ENCODE peak calls at places on chromosomes 11 and 22, in seven cellular contexts. One of them, this sample, is unnamed.

GRCh38 chr11:36945384-36945783 is 347.3 kb upstream of the RAG2 start:
- DNase-seq in neuronal stem cell: no peak
- DNase-seq in H1: no peak
- DNase-seq in trophoblast cell: no peak
- DNase-seq in mesendoderm: peak; percentile 10
- DNase-seq in mesenchymal stem cell: peak; percentile 11
- DNase-seq in H9: no peak
- DNase-seq in this sample: peak; percentile 23

GRCh38 chr22:35192121-35192918 is 65.0 kb upstream of the HMGXB4 start:
- DNase-seq in mesendoderm: no peak
- DNase-seq in neuronal stem cell: no peak
- DNase-seq in mesenchymal stem cell: no peak
- DNase-seq in H1: no peak
- DNase-seq in trophoblast cell: no peak
- DNase-seq in H9: no peak
- DNase-seq in this sample: peak; percentile 5

GRCh38 chr11:33539659-33540249 is 160.9 kb downstream of the C11orf91 start:
- DNase-seq in mesendoderm: no peak
- DNase-seq in H1: no peak
- DNase-seq in neuronal stem cell: no peak
- DNase-seq in mesenchymal stem cell: no peak
- DNase-seq in H9: no peak
- DNase-seq in trophoblast cell: no peak
- DNase-seq in this sample: no peak

GRCh38 chr11:18282626-18283025 is 16.6 kb downstream of the SAA1 start:
- DNase-seq in H9: no peak
- DNase-seq in neuronal stem cell: no peak
- DNase-seq in mesendoderm: no peak
- DNase-seq in trophoblast cell: no peak
- DNase-seq in H1: no peak
- DNase-seq in mesenchymal stem cell: no peak
- DNase-seq in this sample: no peak

GRCh38 chr11:72507050-72507449 is 72.7 kb upstream of the CLPB start:
- DNase-seq in neuronal stem cell: no peak
- DNase-seq in H9: no peak
- DNase-seq in H1: no peak
- DNase-seq in trophoblast cell: no peak
- DNase-seq in mesenchymal stem cell: no peak
- DNase-seq in mesendoderm: no peak
- DNase-seq in this sample: no peak

GRCh38 chr11:72684236-72684912 is 10.2 kb upstream of the PDE2A start:
- DNase-seq in neuronal stem cell: no peak
- DNase-seq in trophoblast cell: peak; percentile 80
- DNase-seq in mesendoderm: peak; percentile 88
- DNase-seq in mesenchymal stem cell: peak; percentile 76
- DNase-seq in H9: peak; percentile 71
- DNase-seq in H1: peak; percentile 63
- DNase-seq in this sample: peak; percentile 57

GRCh38 chr11:11608783-11609232 is 13.0 kb downstream of the GALNT18 start:
- DNase-seq in mesendoderm: no peak
- DNase-seq in H1: no peak
- DNase-seq in H9: no peak
- DNase-seq in trophoblast cell: no peak
- DNase-seq in neuronal stem cell: no peak
- DNase-seq in mesenchymal stem cell: peak; percentile 33
- DNase-seq in this sample: peak; percentile 71

GRCh38 chr22:37684803-37685615 is 1.1 kb upstream of the NOL12 start:
- DNase-seq in mesendoderm: no peak
- DNase-seq in mesenchymal stem cell: no peak
- DNase-seq in trophoblast cell: peak; percentile 90
- DNase-seq in H9: no peak
- DNase-seq in H1: no peak
- DNase-seq in neuronal stem cell: no peak
- DNase-seq in this sample: no peak

GRCh38 chr11:72548481-72548880 is 114.2 kb upstream of the CLPB start:
- DNase-seq in H9: no peak
- DNase-seq in trophoblast cell: no peak
- DNase-seq in neuronal stem cell: no peak
- DNase-seq in mesenchymal stem cell: no peak
- DNase-seq in mesendoderm: no peak
- DNase-seq in H1: no peak
- DNase-seq in this sample: no peak

GRCh38 chr22:44765571-44766285 is 13.4 kb downstream of the ARHGAP8 start:
- DNase-seq in H9: no peak
- DNase-seq in neuronal stem cell: no peak
- DNase-seq in mesenchymal stem cell: no peak
- DNase-seq in H1: no peak
- DNase-seq in trophoblast cell: no peak
- DNase-seq in mesendoderm: no peak
- DNase-seq in this sample: no peak

GRCh38 chr11:116857316-116857715 is 19.9 kb upstream of the APOA1 start:
- DNase-seq in H1: no peak
- DNase-seq in trophoblast cell: no peak
- DNase-seq in mesenchymal stem cell: no peak
- DNase-seq in mesendoderm: no peak
- DNase-seq in H9: no peak
- DNase-seq in neuronal stem cell: no peak
- DNase-seq in this sample: peak; percentile 26

GRCh38 chr22:37559901-37560681 is at the start of gene CDC42EP1:
- DNase-seq in trophoblast cell: no peak
- DNase-seq in mesenchymal stem cell: peak; percentile 64
- DNase-seq in H9: peak; percentile 47
- DNase-seq in mesendoderm: peak; percentile 84
- DNase-seq in neuronal stem cell: no peak
- DNase-seq in H1: peak; percentile 78
- DNase-seq in this sample: peak; percentile 36

GRCh38 chr11:76236092-76237026 is 30.1 kb upstream of the WNT11 start:
- DNase-seq in mesenchymal stem cell: peak; percentile 71
- DNase-seq in H9: peak; percentile 84
- DNase-seq in trophoblast cell: peak; percentile 12
- DNase-seq in neuronal stem cell: no peak
- DNase-seq in mesendoderm: peak; percentile 79
- DNase-seq in H1: peak; percentile 88
- DNase-seq in this sample: peak; percentile 33

GRCh38 chr11:14308114-14308896 is 50.7 kb downstream of the RRAS2 start:
- DNase-seq in mesendoderm: peak; percentile 64
- DNase-seq in neuronal stem cell: no peak
- DNase-seq in mesenchymal stem cell: peak; percentile 64
- DNase-seq in H9: no peak
- DNase-seq in trophoblast cell: no peak
- DNase-seq in H1: no peak
- DNase-seq in this sample: peak; percentile 58

GRCh38 chr22:35337932-35338331 is 38.2 kb downstream of the TOM1 start:
- DNase-seq in H9: peak; percentile 48
- DNase-seq in neuronal stem cell: no peak
- DNase-seq in trophoblast cell: no peak
- DNase-seq in mesendoderm: peak; percentile 53
- DNase-seq in mesenchymal stem cell: no peak
- DNase-seq in H1: no peak
- DNase-seq in this sample: no peak

GRCh38 chr11:86116386-86116726 is 47.5 kb upstream of the PICALM start:
- DNase-seq in H1: no peak
- DNase-seq in trophoblast cell: no peak
- DNase-seq in mesendoderm: no peak
- DNase-seq in mesenchymal stem cell: peak; percentile 38
- DNase-seq in neuronal stem cell: no peak
- DNase-seq in H9: no peak
- DNase-seq in this sample: peak; percentile 98

GRCh38 chr11:65934014-65934413 is 11.3 kb upstream of the TSGA10IP start:
- DNase-seq in mesendoderm: no peak
- DNase-seq in mesenchymal stem cell: no peak
- DNase-seq in H9: no peak
- DNase-seq in neuronal stem cell: no peak
- DNase-seq in H1: no peak
- DNase-seq in trophoblast cell: no peak
- DNase-seq in this sample: peak; percentile 63

GRCh38 chr22:38795569-38795968 is 1.6 kb upstream of the DNAL4 start:
- DNase-seq in mesenchymal stem cell: no peak
- DNase-seq in H1: no peak
- DNase-seq in trophoblast cell: no peak
- DNase-seq in mesendoderm: no peak
- DNase-seq in neuronal stem cell: no peak
- DNase-seq in H9: no peak
- DNase-seq in this sample: no peak

GRCh38 chr22:19401483-19401882 is 30.1 kb downstream of the HIRA start:
- DNase-seq in H9: no peak
- DNase-seq in neuronal stem cell: no peak
- DNase-seq in mesendoderm: no peak
- DNase-seq in mesenchymal stem cell: no peak
- DNase-seq in trophoblast cell: no peak
- DNase-seq in H1: no peak
- DNase-seq in this sample: no peak

GRCh38 chr11:12179019-12179418 is 68.6 kb downstream of the MICAL2 start:
- DNase-seq in mesendoderm: no peak
- DNase-seq in trophoblast cell: no peak
- DNase-seq in mesenchymal stem cell: no peak
- DNase-seq in H1: peak; percentile 39
- DNase-seq in neuronal stem cell: no peak
- DNase-seq in H9: no peak
- DNase-seq in this sample: no peak

GRCh38 chr11:58574851-58575250 is 805 bp downstream of the LPXN start:
- DNase-seq in H9: no peak
- DNase-seq in mesendoderm: no peak
- DNase-seq in mesenchymal stem cell: peak; percentile 10
- DNase-seq in trophoblast cell: no peak
- DNase-seq in neuronal stem cell: no peak
- DNase-seq in H1: no peak
- DNase-seq in this sample: peak; percentile 61

GRCh38 chr22:49670610-49671330 is 156.9 kb downstream of the BRD1 start:
- DNase-seq in H1: peak; percentile 70
- DNase-seq in H9: peak; percentile 54
- DNase-seq in mesenchymal stem cell: no peak
- DNase-seq in mesendoderm: peak; percentile 37
- DNase-seq in neuronal stem cell: peak; percentile 18
- DNase-seq in trophoblast cell: no peak
- DNase-seq in this sample: no peak

DNA sequence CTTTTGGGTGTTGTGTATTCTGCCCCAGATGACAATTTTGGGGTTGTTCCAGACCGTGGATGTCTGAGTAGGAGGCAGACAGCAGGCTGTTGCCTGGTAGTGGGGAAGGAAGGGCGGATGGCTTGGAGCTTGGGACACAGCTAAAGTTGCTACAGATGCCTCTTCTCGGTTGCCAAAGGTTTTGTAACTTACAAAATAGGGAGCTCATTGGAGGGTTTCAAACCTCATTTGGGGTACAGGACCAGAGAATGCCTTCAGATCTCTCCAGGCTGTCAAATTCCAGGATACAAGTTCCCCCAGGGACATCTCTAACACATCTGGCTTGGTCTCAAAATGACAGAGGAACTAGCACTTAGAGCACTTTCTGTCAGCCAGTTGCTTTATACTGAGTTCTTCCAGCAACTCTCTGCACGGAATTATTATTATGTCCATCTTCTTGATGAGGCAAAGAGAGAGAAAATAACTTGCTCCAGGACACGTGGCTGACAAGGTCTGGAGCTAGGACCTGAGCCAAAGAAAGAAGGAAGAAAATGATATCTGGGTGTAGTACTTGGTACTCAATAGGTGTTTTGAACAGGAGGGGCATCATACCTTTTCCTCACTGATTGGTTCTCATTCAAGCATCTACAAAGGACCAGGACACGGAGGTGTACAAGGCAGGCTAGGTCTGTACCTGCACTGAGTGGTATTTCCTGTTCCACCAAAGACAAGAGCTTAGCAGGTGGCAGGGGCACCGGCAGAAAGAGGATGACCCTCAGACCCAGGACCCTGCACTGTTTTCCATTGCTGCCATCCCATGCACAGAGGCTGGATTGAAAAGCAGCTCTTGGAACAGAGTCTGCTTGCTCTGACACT is 55.9 kb downstream of the SLC1A2 start:
- DNase-seq in neuronal stem cell: no peak
- DNase-seq in H1: no peak
- DNase-seq in mesendoderm: no peak
- DNase-seq in trophoblast cell: no peak
- DNase-seq in H9: no peak
- DNase-seq in mesenchymal stem cell: no peak
- DNase-seq in this sample: no peak
- H3K4ac ChIP-seq in neuronal stem cell: no peak overlapping the region
- H3K4ac ChIP-seq in H1: no peak overlapping the region
- H3K4ac ChIP-seq in mesendoderm: no peak overlapping the region
- H3K4ac ChIP-seq in trophoblast cell: no peak overlapping the region
- H3K4ac ChIP-seq in H9: no peak overlapping the region
- H3K4ac ChIP-seq in mesenchymal stem cell: no peak overlapping the region
- H3K4ac ChIP-seq in this sample: peak overlapping the region; percentile 53

GRCh38 chr11:30712749-30713148 is 126.6 kb upstream of the MPPED2 start:
- DNase-seq in H9: no peak
- DNase-seq in H1: no peak
- DNase-seq in mesendoderm: no peak
- DNase-seq in trophoblast cell: no peak
- DNase-seq in mesenchymal stem cell: no peak
- DNase-seq in neuronal stem cell: no peak
- DNase-seq in this sample: no peak
- H3K4ac ChIP-seq in H9: no peak overlapping the region
- H3K4ac ChIP-seq in H1: no peak overlapping the region
- H3K4ac ChIP-seq in mesendoderm: no peak overlapping the region
- H3K4ac ChIP-seq in trophoblast cell: no peak overlapping the region
- H3K4ac ChIP-seq in mesenchymal stem cell: no peak overlapping the region
- H3K4ac ChIP-seq in neuronal stem cell: no peak overlapping the region
- H3K4ac ChIP-seq in this sample: no peak overlapping the region

GRCh38 chr11:74948898-74949747 is at the start of the genes SPCS2 and XRRA1:
- DNase-seq in mesendoderm: peak; percentile 99
- DNase-seq in trophoblast cell: peak; percentile 100
- DNase-seq in neuronal stem cell: peak; percentile 94
- DNase-seq in mesenchymal stem cell: peak; percentile 98
- DNase-seq in H9: peak; percentile 99
- DNase-seq in H1: peak; percentile 95
- DNase-seq in this sample: peak; percentile 99
- H3K4ac ChIP-seq in mesendoderm: peak within 1 kb of the TSS; percentile 86
- H3K4ac ChIP-seq in trophoblast cell: peak within 1 kb of the TSS; percentile 90
- H3K4ac ChIP-seq in neuronal stem cell: no peak within 1 kb of the TSS
- H3K4ac ChIP-seq in mesenchymal stem cell: peak within 1 kb of the TSS; percentile 67
- H3K4ac ChIP-seq in H9: no peak within 1 kb of the TSS
- H3K4ac ChIP-seq in H1: no peak within 1 kb of the TSS
- H3K4ac ChIP-seq in this sample: peak within 1 kb of the TSS; percentile 96

DNA sequence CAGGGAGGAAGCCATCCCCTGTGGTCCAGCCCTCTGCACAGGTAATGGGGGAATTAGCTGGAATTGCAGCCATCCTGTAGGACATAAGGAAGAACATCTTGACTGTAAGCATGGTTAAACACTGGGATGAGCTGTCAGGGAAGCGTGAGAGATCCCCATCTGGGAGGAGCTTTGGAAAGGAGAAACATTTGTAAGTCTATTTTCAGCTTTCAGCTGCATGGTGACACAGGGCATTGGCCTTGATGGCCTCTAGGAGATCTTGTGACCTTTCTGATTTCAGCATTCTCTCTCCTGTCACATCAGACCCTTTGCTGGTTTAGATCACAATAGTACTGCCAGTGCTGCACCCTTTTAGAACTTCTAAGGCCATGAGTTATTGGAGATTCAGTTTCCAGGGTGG is 47.1 kb downstream of the BCR start:
- DNase-seq in mesendoderm: no peak
- DNase-seq in trophoblast cell: no peak
- DNase-seq in H1: no peak
- DNase-seq in H9: no peak
- DNase-seq in mesenchymal stem cell: no peak
- DNase-seq in neuronal stem cell: no peak
- DNase-seq in this sample: no peak
- H3K4ac ChIP-seq in mesendoderm: no peak overlapping the region
- H3K4ac ChIP-seq in trophoblast cell: peak overlapping the region; percentile 88
- H3K4ac ChIP-seq in H1: no peak overlapping the region
- H3K4ac ChIP-seq in H9: no peak overlapping the region
- H3K4ac ChIP-seq in mesenchymal stem cell: no peak overlapping the region
- H3K4ac ChIP-seq in neuronal stem cell: no peak overlapping the region
- H3K4ac ChIP-seq in this sample: no peak overlapping the region

GRCh38 chr11:64341429-64341828 is 1.4 kb downstream of the CCDC88B start:
- DNase-seq in H9: no peak
- DNase-seq in neuronal stem cell: no peak
- DNase-seq in mesenchymal stem cell: no peak
- DNase-seq in mesendoderm: no peak
- DNase-seq in trophoblast cell: no peak
- DNase-seq in H1: no peak
- DNase-seq in this sample: no peak
- H3K4ac ChIP-seq in H9: no peak overlapping the region
- H3K4ac ChIP-seq in neuronal stem cell: no peak overlapping the region
- H3K4ac ChIP-seq in mesenchymal stem cell: no peak overlapping the region
- H3K4ac ChIP-seq in mesendoderm: no peak overlapping the region
- H3K4ac ChIP-seq in trophoblast cell: no peak overlapping the region
- H3K4ac ChIP-seq in H1: no peak overlapping the region
- H3K4ac ChIP-seq in this sample: no peak overlapping the region

This sample was measured in IMR-90.